ENCODE peak calls at places on chromosome 12, in five cellular contexts. L is GM12864, Q is bronchial epithelial cell, K is transverse colon, D is adrenal gland. A is an unnamed sample.

GRCh38 chr12:14961466-14962155 is at the start of gene ARHGDIB:
- DNase-seq in L (peak; percentile 92), Q (peak; percentile 80), K (peak; percentile 58), D (peak; percentile 24), A (no peak)

GRCh38 chr12:26471560-26471959 is 276.2 kb downstream of the SSPN start:
- DNase-seq in L (peak; percentile 79), Q (no peak), K (no peak), D (peak; percentile 10), A (peak; percentile 75)

GRCh38 chr12:23484238-23484637 is 465.2 kb downstream of the SOX5 start:
- DNase-seq in L (no peak), Q (no peak), K (no peak), D (no peak), A (no peak)

GRCh38 chr12:18457362-18457761 is 196.0 kb downstream of the PIK3C2G start:
- DNase-seq in L (no peak), Q (no peak), K (no peak), D (no peak), A (no peak)

GRCh38 chr12:93080994-93081809 is 152.1 kb upstream of the EEA1 start:
- DNase-seq in L (no peak), Q (no peak), K (no peak), D (no peak), A (peak; percentile 39)

GRCh38 chr12:53056296-53056695 is 6.4 kb downstream of the TNS2 start:
- DNase-seq in L (no peak), Q (no peak), K (peak; percentile 4), D (no peak), A (no peak)

GRCh38 chr12:92349635-92350034 is 204.0 kb upstream of the BTG1 start:
- DNase-seq in L (no peak), Q (no peak), K (no peak), D (no peak), A (no peak)

GRCh38 chr12:130559806-130560205 is 156.3 kb downstream of the RIMBP2 start:
- DNase-seq in L (no peak), Q (no peak), K (peak; percentile 25), D (no peak), A (no peak)

GRCh38 chr12:50696931-50697330 is 67.0 kb upstream of the ATF1 start:
- DNase-seq in L (no peak), Q (no peak), K (no peak), D (no peak), A (no peak)

GRCh38 chr12:93089805-93090569 is 160.9 kb upstream of the EEA1 start:
- DNase-seq in L (peak; percentile 38), Q (peak; percentile 97), K (peak; percentile 28), D (no peak), A (peak; percentile 71)

GRCh38 chr12:119911147-119911546 is 34.0 kb upstream of the CIT start:
- DNase-seq in L (no peak), Q (peak; percentile 42), K (no peak), D (no peak), A (peak; percentile 38)

GRCh38 chr12:69553626-69554248 is 31.5 kb upstream of the CCT2 start:
- DNase-seq in L (no peak), Q (peak; percentile 87), K (no peak), D (no peak), A (peak; percentile 54)

GRCh38 chr12:113747048-113747447 is 219.1 kb downstream of the RBM19 start:
- DNase-seq in L (no peak), Q (no peak), K (no peak), D (no peak), A (no peak)

GRCh38 chr12:68270358-68270757 is 17.0 kb upstream of the IL22 start:
- DNase-seq in L (no peak), Q (no peak), K (no peak), D (no peak), A (no peak)

GRCh38 chr12:52585951-52586350 is 12.3 kb upstream of the KRT74 start:
- DNase-seq in L (no peak), Q (no peak), K (no peak), D (no peak), A (no peak)

GRCh38 chr12:69239922-69240624 is 704 bp downstream of the CPSF6 start:
- DNase-seq in L (no peak), Q (peak; percentile 11), K (peak; percentile 55), D (peak; percentile 46), A (peak; percentile 15)

GRCh38 chr12:2231011-2231595 is 178.3 kb downstream of the CACNA1C start:
- DNase-seq in L (no peak), Q (no peak), K (no peak), D (no peak), A (no peak)

GRCh38 chr12:112807452-112807851 is 15.9 kb downstream of the RPH3A start:
- DNase-seq in L (no peak), Q (no peak), K (no peak), D (no peak), A (no peak)

GRCh38 chr12:122291431-122291830 is 25.1 kb upstream of the VPS33A start:
- DNase-seq in L (no peak), Q (no peak), K (no peak), D (no peak), A (no peak)

GRCh38 chr12:1995205-1995896 is 8.9 kb downstream of the DCP1B start:
- DNase-seq in L (peak; percentile 3), Q (no peak), K (no peak), D (no peak), A (no peak)

GRCh38 chr12:23333938-23334337 is 615.5 kb downstream of the SOX5 start:
- DNase-seq in L (no peak), Q (no peak), K (no peak), D (no peak), A (no peak)

GRCh38 chr12:53069621-53070410 is 9.4 kb downstream of the SPRYD3 start:
- DNase-seq in L (no peak), Q (no peak), K (no peak), D (no peak), A (no peak)

GRCh38 chr12:49623142-49623899 is at the start of gene PRPF40B:
- DNase-seq in L (peak; percentile 47), Q (peak; percentile 63), K (peak; percentile 91), D (peak; percentile 88), A (peak; percentile 74)

GRCh38 chr12:29241821-29242591 is 92.9 kb downstream of the FAR2 start:
- DNase-seq in L (peak; percentile 48), Q (peak; percentile 96), K (peak; percentile 37), D (peak; percentile 18), A (peak; percentile 80)
- TF ChIP-seq CTCF in L (peak; percentile 3), Q (no peak), K (peak; percentile 45), D (peak; percentile 25), A (peak; percentile 24)

GRCh38 chr12:67223225-67223624 is 45.9 kb upstream of the CAND1 start:
- DNase-seq in L (no peak), Q (no peak), K (no peak), D (no peak), A (no peak)
- H3K4me3 ChIP-seq in L (no peak overlapping the region), Q (no peak overlapping the region), K (no peak overlapping the region), D (no peak overlapping the region), A (no peak overlapping the region)

GRCh38 chr12:54890339-54890738 is 36.0 kb downstream of the MUCL1 start:
- DNase-seq in L (no peak), Q (peak; percentile 20), K (no peak), D (no peak), A (no peak)
- TF ChIP-seq CTCF in L (no peak), Q (no peak), K (no peak), D (no peak), A (no peak)

DNA sequence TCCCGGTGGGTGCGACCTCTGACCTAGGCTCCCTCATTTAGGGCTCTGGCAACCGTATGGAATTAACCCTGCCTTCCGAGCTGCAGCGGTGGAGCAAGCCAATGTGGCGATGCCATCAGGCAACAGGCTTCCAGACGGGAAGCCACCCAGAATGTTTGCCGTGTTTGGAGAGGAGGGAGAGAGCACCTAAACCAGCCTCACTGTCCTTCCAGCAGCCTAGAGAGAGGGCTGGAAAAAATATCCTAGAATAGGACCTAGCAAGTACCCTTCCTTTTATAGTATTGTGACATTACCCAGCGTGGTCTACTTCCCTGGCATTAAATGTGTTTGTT is 287 bp upstream of the SLC2A13 start:
- DNase-seq in L (no peak), Q (no peak), K (no peak), D (no peak), A (no peak)
- H3K4me3 ChIP-seq in L (peak overlapping the region; percentile 28), Q (peak overlapping the region; percentile 71), K (peak overlapping the region; percentile 99), D (peak overlapping the region; percentile 87), A (peak overlapping the region; percentile 82)

GRCh38 chr12:34106172-34106571 is 83.9 kb downstream of the ALG10 start:
- DNase-seq in L (no peak), Q (no peak), K (no peak), D (no peak), A (no peak)
- TF ChIP-seq CTCF in L (no peak), Q (no peak), K (no peak), D (no peak), A (no peak)

GRCh38 chr12:64678835-64679234 is 68.5 kb downstream of the RASSF3 start:
- DNase-seq in L (no peak), Q (no peak), K (no peak), D (no peak), A (no peak)

GRCh38 chr12:64681200-64682052 is 71.1 kb downstream of the RASSF3 start:
- DNase-seq in L (no peak), Q (no peak), K (no peak), D (no peak), A (no peak)

GRCh38 chr12:64679487-64679983 is 69.2 kb downstream of the RASSF3 start:
- DNase-seq in L (no peak), Q (peak; percentile 85), K (peak; percentile 81), D (peak; percentile 85), A (peak; percentile 83)

GRCh38 chr12:64678248-64678647 is 68.0 kb downstream of the RASSF3 start:
- DNase-seq in L (no peak), Q (no peak), K (no peak), D (no peak), A (no peak)

GRCh38 chr12:64680235-64680634 is 69.9 kb downstream of the RASSF3 start:
- DNase-seq in L (no peak), Q (peak; percentile 48), K (peak; percentile 53), D (no peak), A (no peak)
- H3K4me3 ChIP-seq in L (peak overlapping the region; percentile 22), Q (no peak overlapping the region), K (peak overlapping the region; percentile 5), D (no peak overlapping the region), A (no peak overlapping the region)

A was measured in fibroblast of the aortic adventitia.